ENCODE peak calls at places on chromosomes 11 and 22, in four cellular contexts. One of them, this sample, is unnamed.

GRCh38 chr11:19938866-19939265 is 221.4 kb downstream of the DBX1 start:
- DNase-seq in BE2C: no peak
- DNase-seq in fibroblast of pulmonary artery: no peak
- DNase-seq in neural progenitor cell: no peak
- DNase-seq in this sample: peak

GRCh38 chr11:122808494-122808893 is 29.8 kb upstream of the CRTAM start:
- DNase-seq in BE2C: no peak
- DNase-seq in fibroblast of pulmonary artery: peak
- DNase-seq in neural progenitor cell: no peak
- DNase-seq in this sample: peak

GRCh38 chr11:126345759-126346585 is 9.5 kb upstream of the ST3GAL4 start:
- DNase-seq in BE2C: peak
- DNase-seq in fibroblast of pulmonary artery: peak
- DNase-seq in neural progenitor cell: no peak
- DNase-seq in this sample: peak

GRCh38 chr22:50720301-50720845 is 17.6 kb upstream of the ACR start:
- DNase-seq in BE2C: no peak
- DNase-seq in fibroblast of pulmonary artery: no peak
- DNase-seq in neural progenitor cell: peak
- DNase-seq in this sample: no peak

GRCh38 chr22:48952256-48953102 is 875.2 kb downstream of the BRD1 start:
- DNase-seq in BE2C: no peak
- DNase-seq in fibroblast of pulmonary artery: no peak
- DNase-seq in neural progenitor cell: no peak
- DNase-seq in this sample: no peak

GRCh38 chr11:108221401-108221800 is 1.0 kb downstream of the NPAT start:
- DNase-seq in BE2C: no peak
- DNase-seq in fibroblast of pulmonary artery: peak
- DNase-seq in neural progenitor cell: peak
- DNase-seq in this sample: peak

GRCh38 chr22:45187891-45188290 is 24.2 kb downstream of the NUP50 start:
- DNase-seq in BE2C: no peak
- DNase-seq in fibroblast of pulmonary artery: no peak
- DNase-seq in neural progenitor cell: no peak
- DNase-seq in this sample: no peak

GRCh38 chr11:111540114-111540920 is at the start of gene LAYN:
- DNase-seq in BE2C: peak
- DNase-seq in fibroblast of pulmonary artery: peak
- DNase-seq in neural progenitor cell: peak
- DNase-seq in this sample: no peak

GRCh38 chr11:114074546-114075342 is 15.2 kb downstream of the ZBTB16 start:
- DNase-seq in BE2C: no peak
- DNase-seq in fibroblast of pulmonary artery: no peak
- DNase-seq in neural progenitor cell: no peak
- DNase-seq in this sample: no peak

GRCh38 chr11:120381401-120381800 is 45.2 kb downstream of the ARHGEF12 start:
- DNase-seq in BE2C: no peak
- DNase-seq in fibroblast of pulmonary artery: no peak
- DNase-seq in neural progenitor cell: no peak
- DNase-seq in this sample: peak

GRCh38 chr11:2609345-2609744 is 90.4 kb downstream of the KCNQ1OT1 start:
- DNase-seq in BE2C: no peak
- DNase-seq in fibroblast of pulmonary artery: no peak
- DNase-seq in neural progenitor cell: no peak
- DNase-seq in this sample: no peak

GRCh38 chr11:71252782-71253730 is 679 bp upstream of the SHANK2 start:
- DNase-seq in BE2C: no peak
- DNase-seq in fibroblast of pulmonary artery: peak
- DNase-seq in neural progenitor cell: peak
- DNase-seq in this sample: peak

GRCh38 chr11:119671048-119671447 is 58.0 kb downstream of the NECTIN1 start:
- DNase-seq in BE2C: peak
- DNase-seq in fibroblast of pulmonary artery: peak
- DNase-seq in neural progenitor cell: no peak
- DNase-seq in this sample: no peak

GRCh38 chr11:27622541-27623300 is 77.5 kb downstream of the BDNF start:
- DNase-seq in BE2C: no peak
- DNase-seq in fibroblast of pulmonary artery: no peak
- DNase-seq in neural progenitor cell: no peak
- DNase-seq in this sample: no peak

GRCh38 chr11:13983081-13983751 is 20.7 kb downstream of the SPON1 start:
- DNase-seq in BE2C: no peak
- DNase-seq in fibroblast of pulmonary artery: no peak
- DNase-seq in neural progenitor cell: no peak
- DNase-seq in this sample: peak

GRCh38 chr22:46501701-46502100 is 35.7 kb downstream of the CELSR1 start:
- DNase-seq in BE2C: no peak
- DNase-seq in fibroblast of pulmonary artery: peak
- DNase-seq in neural progenitor cell: no peak
- DNase-seq in this sample: peak

GRCh38 chr11:46527586-46527985 is 66.2 kb downstream of the AMBRA1 start:
- DNase-seq in BE2C: no peak
- DNase-seq in fibroblast of pulmonary artery: no peak
- DNase-seq in neural progenitor cell: no peak
- DNase-seq in this sample: peak

GRCh38 chr11:77113382-77114088 is 10.9 kb downstream of the OMP start:
- DNase-seq in BE2C: peak
- DNase-seq in fibroblast of pulmonary artery: peak
- DNase-seq in neural progenitor cell: peak
- DNase-seq in this sample: peak

GRCh38 chr11:5204787-5205186 is 4.3 kb upstream of the OR51V1 start:
- DNase-seq in BE2C: no peak
- DNase-seq in fibroblast of pulmonary artery: peak
- DNase-seq in neural progenitor cell: peak
- DNase-seq in this sample: peak

GRCh38 chr22:27416553-27417427 is 384.8 kb downstream of the MN1 start:
- DNase-seq in BE2C: no peak
- DNase-seq in fibroblast of pulmonary artery: peak
- DNase-seq in neural progenitor cell: peak
- DNase-seq in this sample: peak

GRCh38 chr11:299951-300735 is 817 bp upstream of the IFITM5 start:
- DNase-seq in BE2C: no peak
- DNase-seq in fibroblast of pulmonary artery: no peak
- DNase-seq in neural progenitor cell: peak
- DNase-seq in this sample: no peak

GRCh38 chr11:12077535-12078280 is 32.7 kb upstream of the MICAL2 start:
- DNase-seq in BE2C: no peak
- DNase-seq in fibroblast of pulmonary artery: no peak
- DNase-seq in neural progenitor cell: no peak
- DNase-seq in this sample: peak

GRCh38 chr11:134450186-134450585 is 38.1 kb upstream of the B3GAT1 start:
- DNase-seq in BE2C: no peak
- DNase-seq in fibroblast of pulmonary artery: no peak
- DNase-seq in neural progenitor cell: no peak
- DNase-seq in this sample: no peak

GRCh38 chr11:57429946-57430345 is 3.0 kb upstream of the SLC43A3 start:
- DNase-seq in BE2C: no peak
- DNase-seq in fibroblast of pulmonary artery: no peak
- DNase-seq in neural progenitor cell: no peak
- DNase-seq in this sample: no peak

GRCh38 chr11:57432017-57432590 is 5.2 kb upstream of the SLC43A3 start:
- DNase-seq in BE2C: no peak
- DNase-seq in fibroblast of pulmonary artery: no peak
- DNase-seq in neural progenitor cell: no peak
- DNase-seq in this sample: no peak

GRCh38 chr11:57432714-57433163 is 5.8 kb upstream of the SLC43A3 start:
- DNase-seq in BE2C: no peak
- DNase-seq in fibroblast of pulmonary artery: peak
- DNase-seq in neural progenitor cell: no peak
- DNase-seq in this sample: peak

GRCh38 chr11:57428643-57429042 is 1.7 kb upstream of the SLC43A3 start:
- DNase-seq in BE2C: no peak
- DNase-seq in fibroblast of pulmonary artery: no peak
- DNase-seq in neural progenitor cell: no peak
- DNase-seq in this sample: no peak

DNA sequence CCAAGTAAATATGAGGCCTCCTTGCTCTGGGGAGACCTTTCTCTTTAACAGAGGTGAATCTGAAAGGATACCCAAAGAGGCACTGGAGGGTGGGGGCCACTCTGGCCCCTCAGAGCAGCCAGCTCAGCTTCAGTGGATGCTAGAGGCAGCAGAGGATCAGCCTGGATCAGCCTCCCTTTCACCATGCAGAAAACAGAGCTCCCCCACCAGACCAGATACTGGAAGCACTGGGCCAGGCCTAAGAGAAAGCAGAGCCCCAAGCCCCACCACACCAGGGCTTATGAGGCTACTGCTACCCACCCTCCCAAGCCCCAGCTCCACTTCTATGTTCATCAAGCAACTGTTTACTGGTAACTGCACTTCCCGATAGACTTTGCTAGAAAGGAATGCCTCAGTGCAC is 4.0 kb upstream of the SLC43A3 start:
- DNase-seq in BE2C: no peak
- DNase-seq in fibroblast of pulmonary artery: no peak
- DNase-seq in neural progenitor cell: no peak
- DNase-seq in this sample: no peak
- TF ChIP-seq CTCF in BE2C: no peak
- TF ChIP-seq CTCF in fibroblast of pulmonary artery: no peak
- TF ChIP-seq CTCF in neural progenitor cell: peak
- TF ChIP-seq CTCF in this sample: no peak

DNA sequence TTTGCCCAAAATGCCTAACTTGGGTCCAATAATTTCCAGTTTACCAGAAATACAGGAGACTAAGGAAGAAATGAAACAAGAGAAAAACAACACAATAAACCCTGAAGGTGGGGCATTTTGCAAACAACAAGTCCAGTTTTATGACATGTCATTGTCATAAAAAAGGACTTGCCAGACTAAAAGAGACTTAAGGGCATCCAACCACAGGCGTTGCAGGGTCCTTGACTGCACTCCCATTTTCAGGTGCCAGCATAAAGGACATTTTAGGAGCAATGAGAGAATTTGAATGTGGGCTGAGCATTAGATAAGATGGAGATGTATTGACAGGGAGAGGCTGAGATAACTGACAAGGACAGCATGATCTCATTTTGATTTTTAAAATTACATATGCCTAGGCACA is 28.1 kb upstream of the DAGLA start:
- DNase-seq in BE2C: no peak
- DNase-seq in fibroblast of pulmonary artery: no peak
- DNase-seq in neural progenitor cell: no peak
- DNase-seq in this sample: no peak
- TF ChIP-seq CTCF in BE2C: no peak
- TF ChIP-seq CTCF in fibroblast of pulmonary artery: no peak
- TF ChIP-seq CTCF in neural progenitor cell: no peak
- TF ChIP-seq CTCF in this sample: no peak

DNA sequence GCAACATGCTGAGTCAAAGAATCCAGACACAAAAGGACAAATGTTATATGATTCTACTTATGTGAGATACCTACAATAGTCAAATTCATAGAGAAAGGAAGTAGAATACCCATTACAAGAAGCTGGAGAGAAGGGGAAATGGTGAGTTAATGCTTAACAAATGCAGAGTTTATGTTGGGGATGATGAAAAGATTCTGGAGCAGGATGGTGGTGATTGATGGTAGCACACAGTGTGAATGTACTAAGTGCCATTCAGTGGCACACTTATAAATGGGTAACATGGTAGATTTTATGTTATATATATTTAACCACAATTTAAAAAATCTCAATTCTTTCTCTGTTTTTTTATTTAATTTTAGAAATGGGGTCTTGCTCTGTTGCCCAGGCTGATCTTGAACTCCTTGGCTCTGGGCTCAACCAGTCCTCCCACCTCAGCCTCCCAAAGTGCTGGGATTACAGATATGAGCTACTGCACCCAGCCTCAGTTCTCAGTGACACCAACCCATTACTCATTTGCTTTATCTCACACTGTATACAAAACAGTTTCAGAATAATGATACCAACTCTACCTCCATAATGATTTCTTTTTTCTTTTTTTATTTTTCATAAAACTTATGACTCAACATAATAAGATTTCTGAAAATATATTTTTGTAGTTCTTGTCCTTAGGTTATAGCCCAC is 9.6 kb upstream of the RELA start:
- DNase-seq in BE2C: no peak
- DNase-seq in fibroblast of pulmonary artery: no peak
- DNase-seq in neural progenitor cell: no peak
- DNase-seq in this sample: no peak
- TF ChIP-seq CTCF in BE2C: no peak
- TF ChIP-seq CTCF in fibroblast of pulmonary artery: no peak
- TF ChIP-seq CTCF in neural progenitor cell: no peak
- TF ChIP-seq CTCF in this sample: no peak

GRCh38 chr11:44257338-44258189 is 52.4 kb downstream of the ALX4 start:
- DNase-seq in BE2C: no peak
- DNase-seq in fibroblast of pulmonary artery: no peak
- DNase-seq in neural progenitor cell: no peak
- DNase-seq in this sample: no peak

GRCh38 chr11:44255406-44256071 is 54.4 kb downstream of the ALX4 start:
- DNase-seq in BE2C: no peak
- DNase-seq in fibroblast of pulmonary artery: no peak
- DNase-seq in neural progenitor cell: no peak
- DNase-seq in this sample: peak

GRCh38 chr11:44258190-44258489 is 51.8 kb downstream of the ALX4 start:
- DNase-seq in BE2C: no peak
- DNase-seq in fibroblast of pulmonary artery: no peak
- DNase-seq in neural progenitor cell: no peak
- DNase-seq in this sample: no peak

GRCh38 chr11:44258839-44259420 is 51.0 kb downstream of the ALX4 start:
- DNase-seq in BE2C: no peak
- DNase-seq in fibroblast of pulmonary artery: no peak
- DNase-seq in neural progenitor cell: no peak
- DNase-seq in this sample: no peak

GRCh38 chr11:44256673-44257291 is 53.2 kb downstream of the ALX4 start:
- DNase-seq in BE2C: no peak
- DNase-seq in fibroblast of pulmonary artery: peak
- DNase-seq in neural progenitor cell: no peak
- DNase-seq in this sample: no peak
- TF ChIP-seq CTCF in BE2C: no peak
- TF ChIP-seq CTCF in fibroblast of pulmonary artery: no peak
- TF ChIP-seq CTCF in neural progenitor cell: no peak
- TF ChIP-seq CTCF in this sample: no peak

GRCh38 chr22:39179841-39180335 is 27.4 kb upstream of the CBX7 start:
- DNase-seq in BE2C: no peak
- DNase-seq in fibroblast of pulmonary artery: no peak
- DNase-seq in neural progenitor cell: peak
- DNase-seq in this sample: no peak
- TF ChIP-seq CTCF in BE2C: no peak
- TF ChIP-seq CTCF in fibroblast of pulmonary artery: no peak
- TF ChIP-seq CTCF in neural progenitor cell: no peak
- TF ChIP-seq CTCF in this sample: no peak

GRCh38 chr11:130427581-130428211 is 713 bp downstream of the ADAMTS8 start:
- DNase-seq in BE2C: no peak
- DNase-seq in fibroblast of pulmonary artery: no peak
- DNase-seq in neural progenitor cell: peak
- DNase-seq in this sample: no peak
- TF ChIP-seq CTCF in BE2C: no peak
- TF ChIP-seq CTCF in fibroblast of pulmonary artery: no peak
- TF ChIP-seq CTCF in neural progenitor cell: peak
- TF ChIP-seq CTCF in this sample: no peak